ENCODE peak calls at places on chromosome 20, in seven cellular contexts. N is NCI-H146; M is GM18507; U is lung microvascular endothelial cell; Y is DMS 273 treated with DMSO at 0.1 percent for 48 hours; S is activated naive CD4-positive, alpha-beta T cell; I is GM12865. C is an unnamed sample.

GRCh38 chr20:5039255-5039657 is 37.9 kb upstream of the SLC23A2 start:
- DNase-seq in Y (no peak), I (peak; percentile 61), S (peak; percentile 5), N (no peak), M (no peak), U (peak; percentile 3), C (no peak)

GRCh38 chr20:47607208-47607613 is 105.5 kb downstream of the NCOA3 start:
- DNase-seq in S (no peak), M (no peak), U (peak; percentile 70), I (no peak), Y (no peak), N (no peak), C (no peak)

GRCh38 chr20:46123482-46124245 is 5.5 kb downstream of the CD40 start:
- DNase-seq in Y (no peak), I (no peak), N (no peak), S (no peak), U (no peak), M (no peak), C (no peak)

GRCh38 chr20:50996901-50997830 is 25.7 kb downstream of the KCNG1 start:
- DNase-seq in U (peak; percentile 51), I (no peak), Y (peak; percentile 10), N (no peak), M (no peak), S (no peak), C (no peak)

GRCh38 chr20:37510226-37510625 is 10.8 kb upstream of the NNAT start:
- DNase-seq in S (no peak), Y (no peak), I (no peak), U (no peak), N (no peak), M (no peak), C (no peak)

GRCh38 chr20:48189177-48189576 is 403.9 kb upstream of the SULF2 start:
- DNase-seq in U (peak; percentile 54), N (no peak), S (no peak), I (peak; percentile 25), M (no peak), Y (no peak), C (no peak)

GRCh38 chr20:57666106-57666833 is 43.5 kb downstream of the PMEPA1 start:
- DNase-seq in S (no peak), N (no peak), Y (no peak), I (no peak), U (no peak), M (no peak), C (no peak)

GRCh38 chr20:41405436-41405835 is 38.8 kb upstream of the EMILIN3 start:
- DNase-seq in N (no peak), Y (no peak), S (no peak), M (no peak), U (no peak), I (no peak), C (no peak)

GRCh38 chr20:4813076-4813838 is 91.5 kb downstream of the PRND start:
- DNase-seq in S (no peak), U (peak; percentile 38), N (no peak), M (no peak), I (peak; percentile 81), Y (no peak), C (no peak)

GRCh38 chr20:35306931-35307517 is 14.8 kb upstream of the FAM83C start:
- DNase-seq in N (peak; percentile 48), S (no peak), M (no peak), Y (peak; percentile 22), I (peak; percentile 27), U (peak; percentile 85), C (no peak)

GRCh38 chr20:47843886-47844567 is 58.7 kb upstream of the SULF2 start:
- DNase-seq in Y (no peak), N (no peak), I (no peak), U (no peak), S (no peak), M (no peak), C (no peak)

GRCh38 chr20:15703171-15703911 is 869.9 kb downstream of the KIF16B start:
- DNase-seq in S (no peak), N (no peak), Y (no peak), I (peak; percentile 7), M (no peak), U (peak; percentile 4), C (no peak)

GRCh38 chr20:9294081-9294480 is 220.3 kb upstream of the LAMP5 start:
- DNase-seq in I (no peak), N (no peak), M (no peak), U (no peak), Y (no peak), S (no peak), C (no peak)

GRCh38 chr20:51354769-51355319 is 187.7 kb downstream of the NFATC2 start:
- DNase-seq in N (no peak), M (no peak), Y (no peak), U (peak; percentile 66), S (no peak), I (no peak), C (no peak)

GRCh38 chr20:57476073-57476526 is 48.8 kb downstream of the CTCFL start:
- DNase-seq in S (no peak), N (no peak), U (peak; percentile 82), M (no peak), Y (no peak), I (peak; percentile 80), C (no peak)

GRCh38 chr20:50848341-50848808 is 53.5 kb downstream of the BCAS4 start:
- DNase-seq in I (peak; percentile 44), M (no peak), U (no peak), N (no peak), Y (no peak), S (no peak), C (no peak)

C was measured in esophagus muscularis mucosa.